ENCODE peak calls at places on chromosomes 5 and 9, in six cellular contexts. M, R, N, G, D and F are unnamed samples.

GRCh38 chr5:127176769-127177168 is 103.5 kb upstream of the C5orf63 start:
- DNase-seq in M (no peak), R (no peak), N (no peak), G (no peak), D (no peak), F (no peak)

GRCh38 chr5:178474562-178475184 is 115.5 kb downstream of the COL23A1 start:
- DNase-seq in M (no peak), R (no peak), N (no peak), G (no peak), D (no peak), F (no peak)

GRCh38 chr5:18882162-18882561 is 1105.8 kb downstream of the CDH18 start:
- DNase-seq in M (no peak), R (no peak), N (no peak), G (no peak), D (no peak), F (no peak)

GRCh38 chr5:72860499-72860898 is 44.0 kb downstream of the TNPO1 start:
- DNase-seq in M (peak; percentile 78), R (no peak), N (no peak), G (no peak), D (no peak), F (peak; percentile 18)

GRCh38 chr9:100589582-100589981 is 11.7 kb downstream of the CAVIN4 start:
- DNase-seq in M (peak; percentile 54), R (no peak), N (peak; percentile 54), G (peak; percentile 28), D (no peak), F (peak; percentile 64)

GRCh38 chr9:74309654-74310053 is 187.5 kb upstream of the RORB start:
- DNase-seq in M (no peak), R (no peak), N (no peak), G (no peak), D (no peak), F (no peak)

GRCh38 chr9:115167175-115167574 is 49.2 kb upstream of the TNC start:
- DNase-seq in M (peak; percentile 73), R (no peak), N (peak; percentile 91), G (peak; percentile 91), D (no peak), F (peak; percentile 96)

GRCh38 chr5:33843579-33843978 is 48.2 kb downstream of the ADAMTS12 start:
- DNase-seq in M (peak; percentile 82), R (no peak), N (peak; percentile 84), G (peak; percentile 47), D (no peak), F (peak; percentile 96)

GRCh38 chr5:50576686-50577256 is 89.7 kb upstream of the PARP8 start:
- DNase-seq in M (no peak), R (no peak), N (no peak), G (no peak), D (no peak), F (no peak)

GRCh38 chr5:88602584-88602983 is 280.4 kb downstream of the MEF2C start:
- DNase-seq in M (no peak), R (no peak), N (no peak), G (no peak), D (no peak), F (no peak)

GRCh38 chr9:89639961-89640360 is 35.1 kb downstream of the GADD45G start:
- DNase-seq in M (no peak), R (no peak), N (no peak), G (no peak), D (no peak), F (no peak)

GRCh38 chr5:35608881-35609779 is 8.5 kb upstream of the SPEF2 start:
- DNase-seq in M (no peak), R (no peak), N (no peak), G (no peak), D (no peak), F (peak; percentile 21)

GRCh38 chr9:112012026-112012902 is 115.7 kb downstream of the UGCG start:
- DNase-seq in M (peak; percentile 96), R (peak; percentile 56), N (peak; percentile 96), G (peak; percentile 97), D (no peak), F (peak; percentile 97)

GRCh38 chr5:53151713-53152458 is 42.3 kb upstream of the MOCS2 start:
- DNase-seq in M (peak; percentile 80), R (peak; percentile 68), N (peak; percentile 76), G (peak; percentile 44), D (no peak), F (peak; percentile 76)

GRCh38 chr5:90440644-90441043 is 31.1 kb upstream of the CETN3 start:
- DNase-seq in M (no peak), R (no peak), N (no peak), G (no peak), D (no peak), F (no peak)

GRCh38 chr5:119200795-119201194 is 129.9 kb downstream of the DMXL1 start:
- DNase-seq in M (no peak), R (no peak), N (no peak), G (no peak), D (no peak), F (no peak)

GRCh38 chr9:110650261-110650660 is 18.3 kb upstream of the MUSK start:
- DNase-seq in M (peak; percentile 95), R (peak; percentile 44), N (peak; percentile 57), G (no peak), D (no peak), F (peak; percentile 97)

GRCh38 chr9:107739601-107740082 is 250.1 kb upstream of the KLF4 start:
- DNase-seq in M (peak; percentile 65), R (peak; percentile 68), N (no peak), G (no peak), D (no peak), F (peak; percentile 63)

GRCh38 chr5:9370256-9370655 is 175.6 kb downstream of the SEMA5A start:
- DNase-seq in M (peak; percentile 47), R (no peak), N (no peak), G (no peak), D (no peak), F (peak; percentile 51)

GRCh38 chr9:114452219-114453169 is 52.8 kb downstream of the WHRN start:
- DNase-seq in M (no peak), R (no peak), N (no peak), G (no peak), D (no peak), F (no peak)

GRCh38 chr9:35079041-35079425 is 709 bp downstream of the FANCG start:
- DNase-seq in M (no peak), R (no peak), N (no peak), G (no peak), D (no peak), F (peak; percentile 36)

GRCh38 chr5:105953616-105954015 is 1717.1 kb downstream of the EFNA5 start:
- DNase-seq in M (no peak), R (no peak), N (no peak), G (no peak), D (no peak), F (no peak)